ENCODE peak calls at places on chromosomes 16 and 17, in five cellular contexts. E is H54, H is sigmoid colon, V is tibial nerve, L is breast epithelium. Q is an unnamed sample.
A peak's percentile ranks its signal among the peaks of the same experiment; 100 is the strongest.

GRCh38 chr17:77728871-77729270 is 229.6 kb upstream of the TNRC6C start:
- DNase-seq in E (no peak), H (no peak), V (no peak), L (no peak), Q (no peak)

GRCh38 chr17:63988741-63989621 is 9.2 kb upstream of the PRR29 start:
- DNase-seq in E (no peak), H (peak; percentile 82), V (no peak), L (no peak), Q (no peak)

GRCh38 chr16:79081292-79082066 is 519.1 kb downstream of the MAF start:
- DNase-seq in E (no peak), H (no peak), V (no peak), L (no peak), Q (no peak)

GRCh38 chr17:61323015-61323379 is 76.6 kb upstream of the TBX2 start:
- DNase-seq in E (no peak), H (no peak), V (no peak), L (no peak), Q (no peak)

GRCh38 chr17:30229012-30229411 is 6.5 kb downstream of the SLC6A4 start:
- DNase-seq in E (no peak), H (no peak), V (no peak), L (no peak), Q (no peak)

GRCh38 chr17:39775075-39775474 is 37.3 kb downstream of the GRB7 start:
- DNase-seq in E (no peak), H (no peak), V (no peak), L (no peak), Q (no peak)

GRCh38 chr17:39750131-39751015 is 12.6 kb downstream of the GRB7 start:
- DNase-seq in E (no peak), H (peak; percentile 53), V (no peak), L (no peak), Q (no peak)

GRCh38 chr16:23877107-23878070 is 41.6 kb downstream of the PRKCB start:
- DNase-seq in E (no peak), H (no peak), V (no peak), L (no peak), Q (no peak)

DNA sequence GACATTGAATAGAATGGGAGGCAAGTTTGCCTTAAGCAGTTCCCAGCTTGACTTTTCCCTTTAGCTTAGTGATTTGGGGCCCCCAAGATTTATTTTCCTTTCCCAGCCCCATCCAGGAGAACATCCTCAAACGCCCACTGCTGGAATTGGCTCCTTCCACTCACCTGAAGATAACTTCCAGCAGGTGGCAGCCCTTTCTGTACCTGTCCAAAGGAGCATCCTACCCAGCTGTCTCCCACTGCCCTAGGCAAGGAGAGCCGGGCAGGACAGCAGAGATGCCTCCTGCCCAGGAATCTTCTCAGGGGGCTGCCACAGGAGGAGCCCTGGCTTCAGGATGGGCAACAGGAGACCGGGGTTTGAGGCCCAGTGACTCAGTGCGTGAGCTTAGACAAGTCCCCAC is 6.4 kb downstream of the CACNG5 start:
- DNase-seq in E (no peak), H (no peak), V (no peak), L (no peak), Q (no peak)
- TF ChIP-seq POLR2A in E (no peak), H (no peak), V (no peak), L (no peak), Q (no peak)

DNA sequence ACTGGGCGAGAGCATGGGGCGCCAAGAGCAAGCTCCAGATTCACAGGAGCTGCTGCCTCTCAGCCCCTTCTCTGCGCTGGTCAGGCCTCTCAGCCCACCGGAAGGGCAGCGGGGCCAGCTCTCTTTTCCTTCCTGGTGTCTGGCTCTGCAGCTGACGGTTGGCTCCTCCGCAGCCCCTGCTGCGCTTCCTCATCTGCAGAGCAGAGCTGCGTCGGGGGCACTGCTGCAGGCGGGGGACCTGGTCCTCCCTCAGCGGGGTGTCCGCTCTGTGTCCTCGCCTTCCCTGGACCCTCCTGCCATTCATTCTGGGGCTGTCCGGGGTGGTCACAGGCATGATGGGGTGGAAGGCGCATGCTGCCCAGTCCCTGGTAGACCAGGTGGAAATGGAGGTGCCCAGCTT is 84.6 kb downstream of the IRF8 start:
- DNase-seq in E (no peak), H (peak; percentile 57), V (no peak), L (no peak), Q (no peak)
- TF ChIP-seq POLR2A in E (no peak), H (no peak), V (no peak), L (no peak), Q (no peak)

DNA sequence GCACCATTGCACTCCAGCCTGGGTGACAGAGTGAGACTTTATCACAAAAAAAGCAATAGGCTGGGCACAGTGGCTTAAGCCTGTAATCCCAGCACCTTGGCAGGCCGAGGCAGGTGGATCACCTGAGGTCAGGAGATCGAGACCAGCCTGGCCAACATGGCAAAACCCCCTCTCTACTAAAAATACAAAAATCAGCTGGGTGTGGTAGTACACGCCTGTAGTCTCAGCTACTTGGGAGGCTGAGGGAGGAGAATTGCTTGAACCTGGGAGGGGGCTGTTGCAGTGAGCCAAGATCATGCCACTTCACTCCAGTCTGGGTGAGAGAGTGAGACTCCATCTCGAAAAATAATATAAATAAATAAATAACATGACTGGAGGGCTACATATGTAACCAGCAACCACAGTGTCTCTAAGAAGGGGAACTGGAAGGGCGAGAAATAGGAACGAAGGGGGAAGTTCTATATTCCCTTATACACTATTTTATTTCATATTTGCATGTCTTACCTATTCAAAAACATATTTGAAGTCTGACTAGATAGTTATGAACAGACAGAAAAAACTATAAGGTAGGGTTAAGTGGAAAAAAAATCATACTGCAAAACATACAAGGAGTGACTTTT is 25.9 kb downstream of the MYH11 start:
- DNase-seq in E (no peak), H (no peak), V (no peak), L (no peak), Q (no peak)
- TF ChIP-seq POLR2A in E (no peak), H (no peak), V (no peak), L (no peak), Q (no peak)

GRCh38 chr17:82328141-82328993 is 5.2 kb downstream of the SECTM1 start:
- DNase-seq in E (no peak), H (no peak), V (no peak), L (no peak), Q (no peak)
- TF ChIP-seq POLR2A in E (no peak), H (no peak), V (no peak), L (no peak), Q (no peak)

GRCh38 chr16:88810166-88810867 is 1.4 kb downstream of the APRT start:
- DNase-seq in E (no peak), H (no peak), V (no peak), L (no peak), Q (peak; percentile 57)
- TF ChIP-seq POLR2A in E (no peak), H (no peak), V (no peak), L (no peak), Q (no peak)

GRCh38 chr17:38601539-38602351 is 4.0 kb downstream of the SRCIN1 start:
- DNase-seq in E (no peak), H (no peak), V (no peak), L (no peak), Q (no peak)
- TF ChIP-seq POLR2A in E (no peak), H (no peak), V (no peak), L (no peak), Q (no peak)

GRCh38 chr17:27088767-27089078 is 205.2 kb upstream of the WSB1 start:
- DNase-seq in E (no peak), H (no peak), V (no peak), L (no peak), Q (no peak)

GRCh38 chr17:27085517-27085916 is 208.4 kb upstream of the WSB1 start:
- DNase-seq in E (no peak), H (no peak), V (no peak), L (no peak), Q (no peak)

GRCh38 chr17:27087935-27088766 is 205.8 kb upstream of the WSB1 start:
- DNase-seq in E (no peak), H (no peak), V (no peak), L (no peak), Q (no peak)

GRCh38 chr17:27083408-27084185 is 210.3 kb upstream of the WSB1 start:
- DNase-seq in E (no peak), H (no peak), V (no peak), L (no peak), Q (no peak)

DNA sequence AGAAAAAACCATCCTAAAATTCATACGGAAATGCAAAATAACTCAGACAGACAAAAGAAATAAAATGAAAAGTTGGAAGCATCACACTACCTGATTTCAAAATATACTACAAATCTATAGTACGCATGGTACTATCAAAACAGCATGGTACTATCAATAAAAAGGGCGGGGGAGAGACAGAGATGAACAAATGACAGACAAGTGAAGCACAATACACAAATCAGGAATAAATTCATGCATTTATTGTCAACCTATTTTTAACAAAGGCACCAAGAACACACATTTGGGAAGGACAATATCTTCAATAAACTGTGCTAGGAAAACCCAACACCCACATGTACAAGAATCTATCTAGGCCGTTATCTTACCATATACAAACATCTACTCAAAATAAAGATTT is 207.4 kb upstream of the WSB1 start:
- DNase-seq in E (no peak), H (no peak), V (no peak), L (no peak), Q (no peak)
- TF ChIP-seq POLR2A in E (no peak), H (no peak), V (no peak), L (no peak), Q (no peak)

GRCh38 chr17:35448214-35448898 is at the start of gene SLFN13:
- DNase-seq in E (peak; percentile 38), H (peak; percentile 90), V (peak; percentile 31), L (peak; percentile 78), Q (peak; percentile 90)

GRCh38 chr17:35449371-35449931 is 885 bp upstream of the SLFN13 start:
- DNase-seq in E (no peak), H (peak; percentile 80), V (no peak), L (no peak), Q (peak; percentile 21)

GRCh38 chr17:35448899-35449227 is 297 bp upstream of the SLFN13 start:
- DNase-seq in E (no peak), H (no peak), V (no peak), L (no peak), Q (no peak)

GRCh38 chr17:35447494-35447893 is 1.1 kb downstream of the SLFN13 start:
- DNase-seq in E (no peak), H (no peak), V (no peak), L (no peak), Q (peak; percentile 29)
- TF ChIP-seq POLR2A in E (no peak), H (no peak), V (no peak), L (no peak), Q (no peak)

GRCh38 chr17:55274371-55275255 is 9.9 kb downstream of the HLF start:
- DNase-seq in E (no peak), H (no peak), V (no peak), L (no peak), Q (no peak)
- TF ChIP-seq POLR2A in E (no peak), H (no peak), V (no peak), L (no peak), Q (no peak)

DNA sequence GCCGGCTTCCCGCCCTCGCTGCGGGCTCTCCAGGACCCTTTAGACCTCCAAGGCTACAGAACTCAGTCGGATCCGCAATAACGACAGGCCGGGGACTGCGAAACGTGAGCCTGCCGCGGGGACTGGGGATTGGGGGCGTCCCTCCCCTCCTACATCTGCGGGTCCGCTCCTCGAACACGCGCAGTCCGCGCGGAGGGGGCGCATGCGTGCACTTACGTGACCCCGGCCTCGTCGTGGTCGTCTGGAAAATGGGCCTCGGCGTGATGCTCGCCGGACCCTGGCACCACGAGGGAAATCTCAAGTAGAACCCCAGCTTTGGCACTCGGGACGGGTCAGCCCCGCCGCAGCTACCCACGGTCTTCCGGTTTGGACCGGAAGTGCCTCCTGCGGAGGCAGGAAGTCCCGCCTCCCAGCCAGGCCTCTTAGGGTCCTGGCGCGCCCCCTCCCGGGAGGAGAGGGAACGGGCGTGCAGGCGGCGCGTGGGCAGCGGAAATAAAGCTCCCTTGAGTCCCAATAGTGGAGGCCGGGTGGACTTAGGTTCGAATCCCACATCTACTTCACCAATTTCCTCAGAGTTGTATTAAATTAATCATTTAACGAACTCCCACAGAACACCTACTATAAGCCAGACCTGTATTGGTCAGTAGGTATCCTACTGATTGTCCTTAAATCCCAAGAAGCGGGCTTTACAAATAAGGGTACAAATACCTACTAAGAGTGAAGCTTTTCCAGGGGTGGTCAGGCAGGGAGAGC is at the start of gene TAF1C:
- DNase-seq in E (peak; percentile 97), H (peak; percentile 96), V (peak; percentile 92), L (peak; percentile 92), Q (peak; percentile 97)
- TF ChIP-seq POLR2A in E (peak; percentile 68), H (peak; percentile 45), V (no peak), L (no peak), Q (peak; percentile 63)

Q was measured in erythroblast.